ENCODE peak calls at places on chromosomes 3 and 15, in nine cellular contexts. J is endodermal cell; H is AML-193; N is A673; S is left cardiac atrium; D is NB4; M is PC-9; T is activated naive CD4-positive, alpha-beta T cell; F is activated naive CD8-positive, alpha-beta T cell treated with anti-CD3 and anti-CD28 coated beads, Interleukin-2, amount 50 U/mL, for 24 hours. Z is an unnamed sample.

GRCh38 chr3:62319570-62320243 is 53.6 kb downstream of the FEZF2 start:
- DNase-seq in H (no peak), M (no peak), F (no peak), T (no peak), J (no peak), N (no peak), S (no peak), D (no peak), Z (no peak)

GRCh38 chr3:184085389-184085852 is 11.4 kb upstream of the HTR3E start:
- DNase-seq in S (no peak), N (peak), M (peak), H (peak), F (no peak), T (no peak), J (no peak), D (peak), Z (no peak)

GRCh38 chr3:12963184-12963868 is 109.9 kb downstream of the IQSEC1 start:
- DNase-seq in N (no peak), M (no peak), T (no peak), H (no peak), D (no peak), S (no peak), J (no peak), F (no peak), Z (no peak)

GRCh38 chr3:174862101-174862500 is 3.0 kb downstream of the NAALADL2 start:
- DNase-seq in M (peak), F (no peak), T (no peak), S (no peak), H (no peak), N (peak), J (peak), D (peak), Z (peak)

GRCh38 chr3:69320867-69321266 is 65.0 kb downstream of the FRMD4B start:
- DNase-seq in F (no peak), H (peak), J (no peak), N (no peak), S (no peak), T (no peak), M (no peak), D (peak), Z (no peak)

GRCh38 chr15:59866642-59867041 is 137.5 kb upstream of the FOXB1 start:
- DNase-seq in M (no peak), N (peak), T (no peak), S (no peak), H (no peak), F (no peak), D (no peak), J (no peak), Z (no peak)

GRCh38 chr3:65234499-65234898 is 546.7 kb upstream of the ADAMTS9 start:
- DNase-seq in M (no peak), T (no peak), D (no peak), H (no peak), F (no peak), J (no peak), S (no peak), N (no peak), Z (no peak)

GRCh38 chr15:37053070-37053653 is 47.2 kb downstream of the MEIS2 start:
- DNase-seq in F (no peak), J (no peak), N (no peak), D (no peak), S (no peak), T (no peak), M (no peak), H (no peak), Z (no peak)

GRCh38 chr3:14913071-14913925 is 34.1 kb upstream of the NR2C2 start:
- DNase-seq in J (peak), H (no peak), N (no peak), S (no peak), T (no peak), D (no peak), M (no peak), F (no peak), Z (no peak)

GRCh38 chr15:79221696-79222095 is 60.8 kb upstream of the ANKRD34C start:
- DNase-seq in S (no peak), H (no peak), M (peak), J (no peak), N (no peak), T (no peak), F (no peak), D (no peak), Z (no peak)

GRCh38 chr3:8937064-8938020 is 25.9 kb downstream of the RAD18 start:
- DNase-seq in T (no peak), H (no peak), M (peak), N (no peak), J (no peak), F (no peak), D (no peak), S (no peak), Z (peak)

GRCh38 chr3:60188803-60189202 is 1062.4 kb downstream of the FHIT start:
- DNase-seq in N (no peak), S (no peak), M (no peak), J (no peak), D (no peak), T (no peak), F (no peak), H (no peak), Z (no peak)

GRCh38 chr3:188037116-188037718 is 116.7 kb upstream of the LPP start:
- DNase-seq in M (no peak), J (peak), F (no peak), D (no peak), H (no peak), T (no peak), N (peak), S (no peak), Z (peak)

GRCh38 chr15:65400760-65401606 is 21.8 kb downstream of the IGDCC4 start:
- DNase-seq in T (peak), M (no peak), J (peak), N (peak), F (peak), H (peak), S (peak), D (peak), Z (peak)

GRCh38 chr15:25862469-25863066 is 559 bp downstream of the ATP10A start:
- DNase-seq in H (no peak), D (no peak), F (peak), M (no peak), J (peak), S (no peak), T (peak), N (no peak), Z (no peak)

GRCh38 chr3:162994165-162994564 is 1497.6 kb downstream of the OTOL1 start:
- DNase-seq in N (no peak), J (no peak), F (no peak), M (no peak), T (no peak), D (no peak), S (no peak), H (no peak), Z (no peak)

GRCh38 chr15:64800476-64800875 is 25.0 kb downstream of the PIF1 start:
- DNase-seq in N (no peak), F (no peak), S (no peak), H (no peak), T (no peak), M (no peak), D (no peak), J (no peak), Z (no peak)

GRCh38 chr3:198079771-198080520 is 119.9 kb downstream of the LMLN start:
- DNase-seq in H (no peak), N (peak), F (peak), D (peak), J (no peak), T (peak), S (no peak), M (peak), Z (peak)

GRCh38 chr3:108289159-108289558 is 7.2 kb upstream of the HHLA2 start:
- DNase-seq in N (no peak), H (no peak), D (no peak), J (no peak), S (no peak), M (no peak), T (no peak), F (no peak), Z (no peak)

Z was measured in HCT116.